ENCODE peak calls at places on chromosomes 3 and 15, in four cellular contexts. V is NT2/D1, S is fibroblast of pulmonary artery, Q is cardiac muscle cell. J is an unnamed sample.

GRCh38 chr3:22156868-22157267 is 405.9 kb upstream of the ZNF385D start:
- DNase-seq in V (no peak), S (no peak), Q (no peak), J (no peak)

GRCh38 chr3:177262396-177262795 is 65.1 kb upstream of the TBL1XR1 start:
- DNase-seq in V (peak; percentile 48), S (no peak), Q (no peak), J (no peak)

GRCh38 chr3:80553211-80553610 is 785.4 kb upstream of the ROBO1 start:
- DNase-seq in V (no peak), S (no peak), Q (no peak), J (no peak)

GRCh38 chr3:23389089-23389488 is 186.0 kb downstream of the UBE2E2 start:
- DNase-seq in V (peak; percentile 30), S (no peak), Q (no peak), J (no peak)

GRCh38 chr3:129112308-129113052 is 9.1 kb downstream of the RAB43 start:
- DNase-seq in V (no peak), S (peak; percentile 63), Q (peak; percentile 54), J (peak; percentile 28)

GRCh38 chr3:149384911-149385321 is 7.5 kb upstream of the TM4SF1 start:
- DNase-seq in V (no peak), S (peak; percentile 86), Q (peak; percentile 85), J (no peak)

GRCh38 chr15:57485869-57486268 is 105.8 kb upstream of the MYZAP start:
- DNase-seq in V (peak; percentile 72), S (peak; percentile 76), Q (peak; percentile 72), J (no peak)

GRCh38 chr3:9339750-9340449 is 23.0 kb upstream of the THUMPD3 start:
- DNase-seq in V (no peak), S (peak; percentile 9), Q (no peak), J (no peak)

GRCh38 chr3:21543380-21544075 is 207.5 kb downstream of the ZNF385D start:
- DNase-seq in V (peak; percentile 56), S (no peak), Q (no peak), J (no peak)

GRCh38 chr15:58224068-58224467 is 85.9 kb downstream of the AQP9 start:
- DNase-seq in V (no peak), S (peak; percentile 47), Q (peak; percentile 66), J (no peak)

GRCh38 chr3:78992400-78992799 is 775.4 kb downstream of the ROBO1 start:
- DNase-seq in V (no peak), S (no peak), Q (no peak), J (no peak)

GRCh38 chr3:147410518-147411234 is 1.5 kb downstream of the ZIC1 start:
- DNase-seq in V (no peak), S (peak; percentile 29), Q (peak; percentile 28), J (no peak)

GRCh38 chr3:147411235-147411607 is 2.1 kb downstream of the ZIC1 start:
- DNase-seq in V (no peak), S (peak; percentile 35), Q (peak; percentile 40), J (peak; percentile 30)

GRCh38 chr3:147410126-147410517 is 957 bp downstream of the ZIC1 start:
- DNase-seq in V (no peak), S (no peak), Q (no peak), J (no peak)

GRCh38 chr3:147408180-147409105 is 722 bp upstream of the ZIC1 start:
- DNase-seq in V (no peak), S (no peak), Q (no peak), J (no peak)

GRCh38 chr3:147409143-147410121 is at the start of gene ZIC1:
- DNase-seq in V (no peak), S (no peak), Q (no peak), J (no peak)
- H3K4me3 ChIP-seq in V (peak within 1 kb of the TSS; percentile 45), S (no peak within 1 kb of the TSS), Q (no peak within 1 kb of the TSS), J (no peak within 1 kb of the TSS)

DNA sequence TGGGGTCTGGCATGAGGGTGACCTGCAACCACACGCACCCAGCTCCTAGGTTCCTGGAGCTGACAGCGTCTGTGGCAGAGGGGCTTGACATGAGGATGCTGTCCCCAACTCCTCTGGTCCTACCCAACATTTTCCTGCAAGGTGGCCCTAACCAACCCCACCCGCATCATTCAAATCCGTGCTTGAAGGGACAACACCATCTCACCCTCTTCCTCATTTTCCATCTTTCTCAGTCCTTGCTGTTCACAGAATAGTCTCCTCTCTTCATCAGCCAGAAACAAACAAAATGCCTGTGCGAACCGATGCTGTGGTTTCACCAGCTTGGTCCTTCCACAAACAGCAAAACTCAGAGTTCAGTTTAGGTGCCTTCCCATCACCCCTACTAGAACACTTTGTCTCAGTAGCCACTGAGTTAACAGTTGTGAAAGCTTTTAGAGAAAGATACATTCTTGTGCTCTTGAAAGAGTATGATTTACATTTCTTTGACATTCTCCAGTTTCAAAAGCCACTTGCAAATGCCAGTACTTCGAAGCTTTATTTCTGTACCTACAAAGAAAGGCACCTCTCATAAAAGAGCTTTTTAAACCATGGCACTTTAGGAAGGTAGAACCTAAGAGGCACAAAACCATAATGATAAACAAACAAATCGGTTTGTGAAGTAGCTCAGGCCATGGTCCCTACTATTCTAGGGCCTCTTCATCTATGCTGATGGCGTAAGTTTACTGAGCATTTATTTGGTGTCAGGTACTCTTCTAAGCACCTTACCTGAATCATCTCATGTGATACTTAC is 360.1 kb downstream of the SHQ1 start:
- DNase-seq in V (no peak), S (peak; percentile 15), Q (peak; percentile 27), J (no peak)
- H3K4me3 ChIP-seq in V (peak overlapping the region; percentile 2), S (no peak overlapping the region), Q (no peak overlapping the region), J (no peak overlapping the region)

GRCh38 chr15:36877796-36878744 is 222.3 kb downstream of the MEIS2 start:
- DNase-seq in V (no peak), S (no peak), Q (no peak), J (no peak)
- H3K4me3 ChIP-seq in V (no peak overlapping the region), S (no peak overlapping the region), Q (peak overlapping the region; percentile 28), J (no peak overlapping the region)

GRCh38 chr3:178618197-178618596 is 82.0 kb downstream of the KCNMB2 start:
- DNase-seq in V (no peak), S (peak; percentile 9), Q (peak; percentile 27), J (no peak)
- H3K4me3 ChIP-seq in V (no peak overlapping the region), S (no peak overlapping the region), Q (no peak overlapping the region), J (no peak overlapping the region)

DNA sequence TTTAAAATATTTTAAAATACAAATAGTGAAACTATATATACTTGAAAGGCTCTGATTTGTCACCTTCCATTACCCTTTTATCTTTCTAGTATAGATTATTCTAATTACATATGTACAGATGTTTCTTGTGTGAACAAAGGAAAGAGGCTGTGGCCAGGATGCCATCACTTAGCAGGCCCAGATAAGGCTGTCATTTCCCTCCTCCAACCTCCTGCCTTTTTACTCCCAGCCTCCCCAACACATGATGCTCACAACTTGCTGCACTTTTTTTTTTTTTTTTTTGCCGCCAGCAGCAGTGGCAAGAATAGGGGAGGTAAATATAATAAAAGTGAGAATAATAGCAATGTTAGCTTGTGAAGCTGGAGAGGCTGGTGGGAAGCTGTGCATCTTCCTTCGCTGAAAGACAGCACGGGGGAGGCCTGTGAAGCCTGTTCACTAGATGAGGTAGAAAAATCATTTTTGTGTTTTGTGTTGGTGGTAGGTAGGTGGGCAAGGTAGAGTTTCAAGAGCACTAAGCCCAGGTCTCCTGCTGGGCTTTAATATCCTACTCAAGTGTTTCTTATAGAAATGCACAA is 42.4 kb upstream of the MYO5C start:
- DNase-seq in V (peak; percentile 8), S (peak; percentile 30), Q (peak; percentile 34), J (no peak)
- H3K4me3 ChIP-seq in V (no peak overlapping the region), S (no peak overlapping the region), Q (no peak overlapping the region), J (no peak overlapping the region)

GRCh38 chr3:41200669-41201021 is 1.3 kb downstream of the CTNNB1 start:
- DNase-seq in V (no peak), S (peak; percentile 55), Q (peak; percentile 64), J (peak; percentile 12)

GRCh38 chr3:41202834-41203345 is 3.6 kb downstream of the CTNNB1 start:
- DNase-seq in V (no peak), S (peak; percentile 73), Q (peak; percentile 73), J (no peak)

GRCh38 chr3:41204369-41204768 is 5.1 kb downstream of the CTNNB1 start:
- DNase-seq in V (no peak), S (no peak), Q (no peak), J (no peak)

GRCh38 chr3:41199866-41200668 is 762 bp downstream of the CTNNB1 start:
- DNase-seq in V (no peak), S (peak; percentile 30), Q (peak; percentile 38), J (no peak)

DNA sequence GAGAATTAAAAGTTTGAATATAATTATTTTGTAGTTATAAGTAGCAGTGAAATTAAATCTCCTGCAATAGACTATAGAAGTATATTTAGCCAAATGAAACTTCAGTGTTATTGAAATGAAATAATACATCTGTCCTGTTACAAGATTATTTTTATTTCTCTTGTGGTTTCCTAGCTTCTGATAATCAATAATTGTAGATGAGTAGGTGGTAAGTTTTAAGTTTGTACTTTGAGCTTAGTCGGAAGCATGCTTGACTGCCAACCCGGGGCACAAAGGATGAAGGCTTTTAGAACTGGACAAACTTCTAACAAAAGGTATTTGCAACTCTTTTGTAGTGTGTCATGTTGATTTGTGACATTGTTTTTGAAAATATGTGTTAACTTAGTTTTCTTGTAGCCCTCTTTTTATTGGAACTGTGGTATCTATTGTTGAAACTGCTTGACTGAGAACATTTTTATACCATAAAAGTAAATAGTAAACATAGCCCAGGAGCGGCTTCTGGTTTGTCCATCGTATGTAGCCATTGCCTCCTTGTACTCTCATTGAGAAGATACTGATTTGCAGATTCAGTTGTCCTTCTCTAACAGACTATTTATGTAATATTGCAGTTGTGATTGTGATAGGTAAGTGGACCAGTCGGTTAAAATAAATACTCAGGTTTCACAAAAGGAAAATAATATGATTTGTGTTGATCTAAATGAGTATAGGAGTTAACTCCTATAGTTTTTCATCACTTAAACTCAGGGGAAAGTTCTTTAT is 2.9 kb downstream of the CTNNB1 start:
- DNase-seq in V (no peak), S (no peak), Q (no peak), J (no peak)
- H3K4me3 ChIP-seq in V (peak overlapping the region; percentile 90), S (peak overlapping the region; percentile 92), Q (peak overlapping the region; percentile 97), J (peak overlapping the region; percentile 84)

GRCh38 chr3:152836269-152836668 is 1.3 kb downstream of the P2RY1 start:
- DNase-seq in V (no peak), S (no peak), Q (no peak), J (no peak)
- H3K4me3 ChIP-seq in V (peak overlapping the region; percentile 92), S (peak overlapping the region; percentile 76), Q (peak overlapping the region; percentile 86), J (peak overlapping the region; percentile 92)

J was measured in SK-N-MC.